ENCODE peak calls at places on chromosome 11, in five cellular contexts. Z, P, X, C and O are unnamed samples.

GRCh38 chr11:85310479-85310878 is 316.7 kb downstream of the DLG2 start:
- DNase-seq in Z (peak), P (no peak), X (no peak), C (no peak), O (no peak)

GRCh38 chr11:8826145-8826786 is 84.7 kb upstream of the AKIP1 start:
- DNase-seq in Z (no peak), P (no peak), X (no peak), C (no peak), O (no peak)

GRCh38 chr11:17652556-17652955 is 66.8 kb upstream of the MYOD1 start:
- DNase-seq in Z (no peak), P (no peak), X (no peak), C (no peak), O (no peak)

GRCh38 chr11:135033545-135033944 is 621.5 kb upstream of the B3GAT1 start:
- DNase-seq in Z (peak), P (no peak), X (no peak), C (no peak), O (no peak)

GRCh38 chr11:125451400-125452124 is 44.5 kb downstream of the FEZ1 start:
- DNase-seq in Z (peak), P (peak), X (no peak), C (peak), O (peak)

GRCh38 chr11:76236092-76237026 is 30.1 kb upstream of the WNT11 start:
- DNase-seq in Z (peak), P (no peak), X (peak), C (peak), O (peak)

GRCh38 chr11:125300791-125301218 is 136.3 kb downstream of the PKNOX2 start:
- DNase-seq in Z (no peak), P (no peak), X (no peak), C (no peak), O (peak)

GRCh38 chr11:134754196-134754822 is 342.3 kb upstream of the B3GAT1 start:
- DNase-seq in Z (no peak), P (peak), X (no peak), C (no peak), O (no peak)

GRCh38 chr11:20448838-20449237 is 61.3 kb downstream of the PRMT3 start:
- DNase-seq in Z (no peak), P (no peak), X (no peak), C (no peak), O (no peak)

GRCh38 chr11:111981270-111981669 is 43.9 kb upstream of the DLAT start:
- DNase-seq in Z (no peak), P (no peak), X (no peak), C (no peak), O (no peak)

GRCh38 chr11:117743121-117743815 is 53.7 kb downstream of the DSCAML1 start:
- DNase-seq in Z (no peak), P (no peak), X (no peak), C (no peak), O (peak)

GRCh38 chr11:110430267-110431211 is 791 bp downstream of the FDX1 start:
- DNase-seq in Z (peak), P (peak), X (no peak), C (no peak), O (peak)

GRCh38 chr11:76248210-76248609 is 41.9 kb upstream of the WNT11 start:
- DNase-seq in Z (no peak), P (no peak), X (no peak), C (peak), O (no peak)

GRCh38 chr11:73830261-73830660 is 42.6 kb downstream of the MRPL48 start:
- DNase-seq in Z (no peak), P (no peak), X (no peak), C (no peak), O (no peak)

GRCh38 chr11:19660076-19660475 is 52.6 kb upstream of the NAV2 start:
- DNase-seq in Z (no peak), P (no peak), X (no peak), C (peak), O (peak)

GRCh38 chr11:34044664-34045485 is 6.7 kb upstream of the CAPRIN1 start:
- DNase-seq in Z (no peak), P (no peak), X (no peak), C (peak), O (peak)

GRCh38 chr11:121656333-121657090 is 203.7 kb upstream of the SORL1-AS1 start:
- DNase-seq in Z (peak), P (no peak), X (no peak), C (no peak), O (no peak)

GRCh38 chr11:133529807-133530500 is 2.3 kb downstream of the OPCML start:
- DNase-seq in Z (no peak), P (no peak), X (no peak), C (no peak), O (no peak)

GRCh38 chr11:440065-441042 is 1.5 kb downstream of the ANO9 start:
- DNase-seq in Z (no peak), P (no peak), X (no peak), C (peak), O (no peak)

GRCh38 chr11:61265357-61265756 is 24.4 kb downstream of the PGA5 start:
- DNase-seq in Z (no peak), P (no peak), X (no peak), C (no peak), O (no peak)

GRCh38 chr11:68940651-68941323 is 37.1 kb downstream of the IGHMBP2 start:
- DNase-seq in Z (no peak), P (no peak), X (no peak), C (no peak), O (no peak)

GRCh38 chr11:61392991-61393595 is 706 bp downstream of the TMEM216 start:
- DNase-seq in Z (peak), P (no peak), X (no peak), C (no peak), O (no peak)

GRCh38 chr11:111372538-111372937 is 6.5 kb downstream of the POU2AF1 start:
- DNase-seq in Z (peak), P (no peak), X (no peak), C (no peak), O (no peak)

GRCh38 chr11:20353829-20354434 is 9.6 kb upstream of the HTATIP2 start:
- DNase-seq in Z (peak), P (no peak), X (no peak), C (peak), O (peak)

GRCh38 chr11:67300756-67301312 is 2.5 kb upstream of the SSH3 start:
- DNase-seq in Z (no peak), P (no peak), X (no peak), C (no peak), O (no peak)

GRCh38 chr11:117535870-117536411 is 208.3 kb downstream of the CEP164 start:
- DNase-seq in Z (peak), P (no peak), X (no peak), C (no peak), O (no peak)

GRCh38 chr11:62605902-62606301 is 4.2 kb upstream of the MTA2 start:
- DNase-seq in Z (no peak), P (no peak), X (no peak), C (no peak), O (no peak)

GRCh38 chr11:12167098-12167999 is 57.0 kb downstream of the MICAL2 start:
- DNase-seq in Z (no peak), P (peak), X (no peak), C (peak), O (peak)

GRCh38 chr11:118236170-118236569 is 11.4 kb upstream of the JAML start:
- DNase-seq in Z (no peak), P (no peak), X (no peak), C (no peak), O (no peak)

GRCh38 chr11:67670316-67671210 is 3.9 kb downstream of the ALDH3B2 start:
- DNase-seq in Z (no peak), P (no peak), X (no peak), C (no peak), O (no peak)